ENCODE peak calls at places on chromosome 4, in five cellular contexts. N, G, Y, W and A are unnamed samples.

GRCh38 chr4:49002931-49003330 is 16.9 kb downstream of the CWH43 start:
- DNase-seq in G (no peak), N (no peak), W (no peak), Y (no peak), A (no peak)

GRCh38 chr4:1577818-1578217 is 106.3 kb downstream of the FAM53A start:
- DNase-seq in G (no peak), Y (no peak), W (no peak), N (no peak), A (no peak)

GRCh38 chr4:38188631-38189101 is 228.5 kb downstream of the PTTG2 start:
- DNase-seq in W (no peak), Y (no peak), G (no peak), N (no peak), A (peak)

GRCh38 chr4:189660737-189661330 is 279.8 kb upstream of the FRG1 start:
- DNase-seq in W (no peak), G (no peak), Y (no peak), N (no peak), A (no peak)

GRCh38 chr4:11182586-11183357 is 245.9 kb downstream of the HS3ST1 start:
- DNase-seq in N (no peak), G (no peak), W (peak), Y (peak), A (no peak)

GRCh38 chr4:32562010-32562409 is 1841.8 kb downstream of the PCDH7 start:
- DNase-seq in W (no peak), Y (no peak), N (no peak), G (no peak), A (no peak)

GRCh38 chr4:62948108-62948507 is 1461.1 kb downstream of the TECRL start:
- DNase-seq in Y (peak), G (no peak), N (no peak), W (no peak), A (no peak)

GRCh38 chr4:76458297-76458696 is 23.3 kb downstream of the SHROOM3 start:
- DNase-seq in N (no peak), G (no peak), W (peak), Y (no peak), A (no peak)

GRCh38 chr4:62087706-62088105 is 887.6 kb downstream of the ADGRL3 start:
- DNase-seq in Y (no peak), G (no peak), N (no peak), W (no peak), A (no peak)

GRCh38 chr4:108834787-108835384 is 72.0 kb upstream of the ETNPPL start:
- DNase-seq in Y (peak), W (peak), G (peak), N (no peak), A (peak)

GRCh38 chr4:66091801-66092200 is 421.5 kb upstream of the EPHA5 start:
- DNase-seq in G (no peak), Y (no peak), N (no peak), W (peak), A (no peak)

GRCh38 chr4:21848001-21848400 is 100.6 kb downstream of the KCNIP4 start:
- DNase-seq in N (no peak), G (no peak), W (no peak), Y (no peak), A (no peak)

GRCh38 chr4:159639924-159640323 is 537.0 kb downstream of the RAPGEF2 start:
- DNase-seq in N (no peak), W (no peak), G (no peak), Y (peak), A (peak)

GRCh38 chr4:1508161-1509160 is 102.2 kb upstream of the NKX1-1 start:
- DNase-seq in Y (no peak), W (no peak), G (no peak), N (no peak), A (no peak)

GRCh38 chr4:137545461-137545861 is 13.2 kb upstream of the PCDH18 start:
- DNase-seq in G (no peak), N (no peak), Y (peak), W (peak), A (no peak)

GRCh38 chr4:99624141-99624719 is 33.4 kb downstream of the C4orf54 start:
- DNase-seq in N (no peak), W (no peak), G (peak), Y (no peak), A (peak)

GRCh38 chr4:111204807-111205206 is 581.9 kb upstream of the PITX2 start:
- DNase-seq in G (no peak), W (no peak), Y (no peak), N (no peak), A (no peak)

GRCh38 chr4:6992728-6993655 is 50.2 kb upstream of the TADA2B start:
- DNase-seq in W (no peak), G (peak), N (no peak), Y (no peak), A (peak)

GRCh38 chr4:69092980-69093568 is 3.2 kb upstream of the UGT2B7 start:
- DNase-seq in W (peak), N (no peak), G (no peak), Y (no peak), A (peak)

GRCh38 chr4:41598580-41598979 is 60.6 kb downstream of the LIMCH1 start:
- DNase-seq in Y (no peak), G (no peak), N (no peak), W (peak), A (no peak)

GRCh38 chr4:94766856-94767255 is 9.1 kb downstream of the BMPR1B start:
- DNase-seq in G (no peak), N (no peak), Y (peak), W (peak), A (peak)

GRCh38 chr4:24642941-24643628 is 58.7 kb upstream of the DHX15 start:
- DNase-seq in Y (peak), W (peak), N (no peak), G (no peak), A (peak)

GRCh38 chr4:8355306-8355705 is 85.2 kb downstream of the ACOX3 start:
- DNase-seq in N (no peak), W (no peak), G (no peak), Y (no peak), A (peak)

GRCh38 chr4:141730805-141731204 is 94.4 kb downstream of the IL15 start:
- DNase-seq in G (no peak), Y (peak), W (no peak), N (no peak), A (peak)

GRCh38 chr4:175421506-175421905 is 390.6 kb downstream of the GPM6A start:
- DNase-seq in W (peak), G (no peak), Y (peak), N (no peak), A (peak)

GRCh38 chr4:127240721-127241120 is 392.0 kb upstream of the INTU start:
- DNase-seq in G (no peak), N (no peak), W (peak), Y (no peak), A (no peak)

GRCh38 chr4:98710831-98711230 is 52.4 kb upstream of the TSPAN5 start:
- DNase-seq in W (no peak), G (no peak), N (no peak), Y (peak), A (peak)

GRCh38 chr4:88511236-88511635 is 12.3 kb downstream of the PYURF start:
- DNase-seq in N (no peak), W (no peak), G (no peak), Y (no peak), A (peak)